ENCODE peak calls at places on chromosome 16, in six cellular contexts. F is HFF-Myc, K is tibial nerve, O is A549, Q is thoracic aorta, E is osteoblast. R is an unnamed sample.

GRCh38 chr16:66882702-66883101 is 2.4 kb downstream of the PDP2 start:
- DNase-seq in F (no peak), K (no peak), O (no peak), Q (no peak), E (no peak), R (no peak)

GRCh38 chr16:88358033-88358481 is 24.7 kb upstream of the ZNF469 start:
- DNase-seq in F (no peak), K (no peak), O (no peak), Q (no peak), E (peak), R (no peak)

GRCh38 chr16:46736695-46737094 is 11.4 kb downstream of the MYLK3 start:
- DNase-seq in F (no peak), K (no peak), O (no peak), Q (no peak), E (peak), R (no peak)

GRCh38 chr16:50196736-50197135 is 43.6 kb downstream of the TENT4B start:
- DNase-seq in F (no peak), K (no peak), O (no peak), Q (no peak), E (no peak), R (no peak)

GRCh38 chr16:64679976-64680375 is 441.9 kb downstream of the CDH11 start:
- DNase-seq in F (no peak), K (no peak), O (no peak), Q (no peak), E (no peak), R (no peak)

GRCh38 chr16:15035163-15035729 is 20.6 kb downstream of the NTAN1 start:
- DNase-seq in F (no peak), K (no peak), O (no peak), Q (no peak), E (no peak), R (no peak)

GRCh38 chr16:28534542-28535373 is 4.0 kb downstream of the NUPR1 start:
- DNase-seq in F (peak), K (peak), O (no peak), Q (peak), E (no peak), R (peak)

GRCh38 chr16:86597126-86597879 is 19.0 kb downstream of the FOXL1 start:
- DNase-seq in F (no peak), K (no peak), O (no peak), Q (no peak), E (no peak), R (no peak)

GRCh38 chr16:21656795-21657768 is 4.7 kb upstream of the IGSF6 start:
- DNase-seq in F (peak), K (no peak), O (peak), Q (no peak), E (peak), R (no peak)

GRCh38 chr16:5011637-5012036 is 22.1 kb downstream of the NAGPA start:
- DNase-seq in F (no peak), K (no peak), O (no peak), Q (no peak), E (peak), R (no peak)

GRCh38 chr16:50809561-50809960 is 67.7 kb downstream of the CYLD start:
- DNase-seq in F (no peak), K (no peak), O (no peak), Q (no peak), E (no peak), R (no peak)

GRCh38 chr16:81004646-81005353 is 1.9 kb downstream of the CMC2 start:
- DNase-seq in F (peak), K (no peak), O (peak), Q (no peak), E (peak), R (peak)

GRCh38 chr16:65315004-65315398 is 193.1 kb upstream of the CDH11 start:
- DNase-seq in F (no peak), K (peak), O (no peak), Q (peak), E (no peak), R (no peak)

GRCh38 chr16:46748775-46749705 is 896 bp upstream of the MYLK3 start:
- DNase-seq in F (no peak), K (no peak), O (no peak), Q (no peak), E (no peak), R (no peak)

GRCh38 chr16:1794908-1795666 is 1.6 kb upstream of the IGFALS start:
- DNase-seq in F (no peak), K (no peak), O (no peak), Q (no peak), E (peak), R (no peak)

GRCh38 chr16:84413605-84414004 is 45.3 kb downstream of the ATP2C2 start:
- DNase-seq in F (no peak), K (no peak), O (no peak), Q (no peak), E (peak), R (no peak)

GRCh38 chr16:15575293-15576049 is 67.5 kb downstream of the MARF1 start:
- DNase-seq in F (no peak), K (no peak), O (no peak), Q (no peak), E (no peak), R (no peak)

GRCh38 chr16:138049-138417 is 440 bp downstream of the NPRL3 start:
- DNase-seq in F (no peak), K (no peak), O (no peak), Q (no peak), E (peak), R (no peak)
- TF ChIP-seq CTCF in F (no peak), K (no peak), O (no peak), Q (no peak), E (no peak), R (no peak)

DNA sequence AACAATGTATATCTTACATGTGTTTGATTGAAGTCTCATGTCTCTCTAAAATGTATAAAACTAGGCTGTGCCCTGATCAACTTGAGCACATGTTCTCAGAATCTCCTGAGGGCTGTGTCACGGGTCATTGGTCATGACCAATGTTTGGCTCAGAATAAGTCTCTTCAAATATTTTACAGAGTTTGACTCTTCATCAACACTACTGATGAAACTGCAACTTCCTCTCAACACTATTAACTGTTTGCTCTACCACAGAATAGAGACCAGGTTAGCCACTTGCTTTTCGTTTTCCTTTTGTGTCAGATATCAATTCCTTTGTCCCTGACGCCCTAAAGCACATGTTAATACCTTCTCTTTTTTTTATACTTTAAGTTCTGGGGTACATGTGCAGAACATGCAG is 358.1 kb downstream of the CDH8 start:
- DNase-seq in F (no peak), K (no peak), O (no peak), Q (no peak), E (no peak), R (no peak)
- TF ChIP-seq CTCF in F (no peak), K (no peak), O (no peak), Q (no peak), E (no peak), R (no peak)

DNA sequence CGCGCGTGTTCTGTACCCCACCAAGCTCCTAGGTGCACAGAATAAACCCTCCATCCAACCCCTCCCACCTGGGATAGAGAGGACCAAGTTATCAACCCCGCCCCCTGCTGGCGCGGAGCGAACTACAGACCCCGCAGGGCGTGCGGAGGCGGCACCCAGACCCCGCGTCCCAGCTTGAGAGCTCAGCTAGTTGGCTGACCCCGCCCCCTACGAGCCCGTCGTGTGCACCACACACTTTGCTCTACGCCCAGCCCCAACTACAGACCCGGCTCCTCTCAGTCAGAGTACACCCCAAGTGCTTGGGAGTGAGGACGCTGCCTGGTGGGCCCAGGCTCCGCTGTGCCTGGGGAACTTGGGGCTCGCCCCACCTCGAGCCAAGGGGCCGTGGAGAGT is 1.5 kb downstream of the GRIN2A start:
- DNase-seq in F (no peak), K (no peak), O (peak), Q (no peak), E (peak), R (no peak)
- TF ChIP-seq CTCF in F (peak), K (no peak), O (peak), Q (peak), E (peak), R (peak)

GRCh38 chr16:12155235-12155634 is 178.7 kb downstream of the SNX29 start:
- DNase-seq in F (no peak), K (no peak), O (no peak), Q (no peak), E (no peak), R (no peak)
- TF ChIP-seq CTCF in F (no peak), K (no peak), O (no peak), Q (no peak), E (no peak), R (no peak)

GRCh38 chr16:24610421-24610765 is 71.0 kb downstream of the RBBP6 start:
- DNase-seq in F (no peak), K (no peak), O (no peak), Q (no peak), E (peak), R (no peak)
- TF ChIP-seq CTCF in F (no peak), K (no peak), O (no peak), Q (no peak), E (no peak), R (no peak)

GRCh38 chr16:12499032-12499735 is 304.5 kb downstream of the CPPED1 start:
- DNase-seq in F (no peak), K (no peak), O (no peak), Q (no peak), E (no peak), R (no peak)
- TF ChIP-seq CTCF in F (no peak), K (no peak), O (no peak), Q (no peak), E (no peak), R (no peak)

GRCh38 chr16:11497329-11497805 is 89.4 kb downstream of the LITAF start:
- DNase-seq in F (no peak), K (peak), O (peak), Q (peak), E (peak), R (peak)
- TF ChIP-seq CTCF in F (no peak), K (peak), O (no peak), Q (peak), E (no peak), R (peak)

GRCh38 chr16:72856797-72857196 is 191.1 kb downstream of the ZFHX3 start:
- DNase-seq in F (no peak), K (no peak), O (peak), Q (no peak), E (peak), R (no peak)
- TF ChIP-seq CTCF in F (peak), K (no peak), O (peak), Q (peak), E (peak), R (peak)

GRCh38 chr16:69244336-69244735 is 57.4 kb downstream of the SNTB2 start:
- DNase-seq in F (no peak), K (no peak), O (no peak), Q (no peak), E (no peak), R (no peak)
- TF ChIP-seq CTCF in F (no peak), K (no peak), O (no peak), Q (no peak), E (no peak), R (no peak)

DNA sequence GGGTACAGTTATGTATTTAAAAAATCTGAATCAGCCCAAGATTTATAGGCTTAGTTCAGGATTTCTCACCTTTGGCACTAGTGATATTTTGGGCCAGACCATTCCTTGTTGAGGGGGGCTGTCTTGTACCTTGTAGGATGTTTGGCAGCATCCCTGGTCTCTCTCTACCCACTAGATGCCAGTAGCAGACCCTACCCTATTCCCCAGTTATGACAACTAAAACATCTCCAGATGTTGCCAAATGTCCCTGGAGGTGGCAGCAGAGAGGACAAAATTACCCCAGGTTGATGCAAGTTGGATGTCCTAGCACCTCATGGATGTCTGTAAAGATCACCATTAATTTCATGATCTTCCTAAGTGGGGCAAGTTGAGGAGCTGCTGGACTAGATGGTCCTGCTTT is 45.8 kb downstream of the SYT17 start:
- DNase-seq in F (no peak), K (no peak), O (peak), Q (no peak), E (no peak), R (no peak)
- TF ChIP-seq CTCF in F (no peak), K (no peak), O (no peak), Q (no peak), E (no peak), R (no peak)